ENCODE peak calls at places on chromosome 2, in six cellular contexts. One of them, this sample, is unnamed. For H3K27me3, the result is how much of the 10 kb centered on the place peaks cover.

GRCh38 chr2:82023710-82024109 is 1719.2 kb upstream of the LRRTM1 start:
- DNase-seq in fibroblast of lung: no peak
- DNase-seq in cardiac muscle cell: peak
- DNase-seq in IMR-90: no peak
- DNase-seq in suprapubic skin: no peak
- DNase-seq in left ventricle myocardium inferior: no peak
- DNase-seq in this sample: no peak

GRCh38 chr2:217249086-217249485 is 389.2 kb upstream of the TNP1 start:
- DNase-seq in fibroblast of lung: peak
- DNase-seq in cardiac muscle cell: peak
- DNase-seq in suprapubic skin: no peak
- DNase-seq in left ventricle myocardium inferior: no peak
- DNase-seq in IMR-90: no peak
- DNase-seq in this sample: no peak

GRCh38 chr2:74191596-74192380 is 6.6 kb upstream of the MTHFD2 start:
- DNase-seq in IMR-90: no peak
- DNase-seq in fibroblast of lung: no peak
- DNase-seq in suprapubic skin: no peak
- DNase-seq in left ventricle myocardium inferior: no peak
- DNase-seq in cardiac muscle cell: no peak
- DNase-seq in this sample: no peak

GRCh38 chr2:100818606-100819364 is 1.2 kb upstream of the NPAS2 start:
- DNase-seq in IMR-90: peak
- DNase-seq in left ventricle myocardium inferior: peak
- DNase-seq in fibroblast of lung: peak
- DNase-seq in suprapubic skin: peak
- DNase-seq in cardiac muscle cell: peak
- DNase-seq in this sample: peak

GRCh38 chr2:232026941-232027340 is 65.4 kb downstream of the DIS3L2 start:
- DNase-seq in left ventricle myocardium inferior: no peak
- DNase-seq in suprapubic skin: no peak
- DNase-seq in cardiac muscle cell: no peak
- DNase-seq in IMR-90: no peak
- DNase-seq in fibroblast of lung: no peak
- DNase-seq in this sample: no peak

GRCh38 chr2:39469807-39470206 is 32.7 kb upstream of the MAP4K3 start:
- DNase-seq in left ventricle myocardium inferior: no peak
- DNase-seq in suprapubic skin: no peak
- DNase-seq in fibroblast of lung: peak
- DNase-seq in cardiac muscle cell: peak
- DNase-seq in IMR-90: peak
- DNase-seq in this sample: peak

GRCh38 chr2:38407111-38407682 is 30.1 kb upstream of the ATL2 start:
- DNase-seq in fibroblast of lung: no peak
- DNase-seq in suprapubic skin: no peak
- DNase-seq in IMR-90: no peak
- DNase-seq in cardiac muscle cell: no peak
- DNase-seq in left ventricle myocardium inferior: peak
- DNase-seq in this sample: no peak

GRCh38 chr2:129318581-129319421 is 660.7 kb upstream of the RAB6C start:
- DNase-seq in left ventricle myocardium inferior: no peak
- DNase-seq in suprapubic skin: no peak
- DNase-seq in fibroblast of lung: no peak
- DNase-seq in IMR-90: no peak
- DNase-seq in cardiac muscle cell: no peak
- DNase-seq in this sample: no peak

GRCh38 chr2:197356136-197356535 is 45.6 kb upstream of the ANKRD44 start:
- DNase-seq in cardiac muscle cell: no peak
- DNase-seq in IMR-90: no peak
- DNase-seq in fibroblast of lung: no peak
- DNase-seq in suprapubic skin: no peak
- DNase-seq in left ventricle myocardium inferior: no peak
- DNase-seq in this sample: no peak

GRCh38 chr2:12514631-12515437 is 201.9 kb upstream of the TRIB2 start:
- DNase-seq in IMR-90: peak
- DNase-seq in fibroblast of lung: no peak
- DNase-seq in cardiac muscle cell: peak
- DNase-seq in suprapubic skin: no peak
- DNase-seq in left ventricle myocardium inferior: no peak
- DNase-seq in this sample: no peak

GRCh38 chr2:164778723-164779122 is 62.9 kb downstream of the COBLL1 start:
- DNase-seq in cardiac muscle cell: no peak
- DNase-seq in IMR-90: no peak
- DNase-seq in suprapubic skin: no peak
- DNase-seq in fibroblast of lung: no peak
- DNase-seq in left ventricle myocardium inferior: no peak
- DNase-seq in this sample: peak

GRCh38 chr2:137925599-137925998 is 38.7 kb upstream of the HNMT start:
- DNase-seq in left ventricle myocardium inferior: no peak
- DNase-seq in suprapubic skin: no peak
- DNase-seq in cardiac muscle cell: no peak
- DNase-seq in fibroblast of lung: no peak
- DNase-seq in IMR-90: peak
- DNase-seq in this sample: no peak

GRCh38 chr2:238235856-238236255 is 4.0 kb downstream of the HES6 start:
- DNase-seq in IMR-90: no peak
- DNase-seq in left ventricle myocardium inferior: no peak
- DNase-seq in suprapubic skin: no peak
- DNase-seq in cardiac muscle cell: no peak
- DNase-seq in fibroblast of lung: no peak
- DNase-seq in this sample: no peak

GRCh38 chr2:219567791-219568361 is 3.5 kb downstream of the OBSL1 start:
- DNase-seq in IMR-90: no peak
- DNase-seq in cardiac muscle cell: no peak
- DNase-seq in suprapubic skin: no peak
- DNase-seq in fibroblast of lung: no peak
- DNase-seq in left ventricle myocardium inferior: no peak
- DNase-seq in this sample: no peak

GRCh38 chr2:133721155-133721554 is 152.9 kb upstream of the NCKAP5 start:
- DNase-seq in suprapubic skin: no peak
- DNase-seq in left ventricle myocardium inferior: no peak
- DNase-seq in cardiac muscle cell: no peak
- DNase-seq in fibroblast of lung: peak
- DNase-seq in IMR-90: peak
- DNase-seq in this sample: no peak

GRCh38 chr2:133726906-133727305 is 158.6 kb upstream of the NCKAP5 start:
- DNase-seq in IMR-90: no peak
- DNase-seq in cardiac muscle cell: no peak
- DNase-seq in suprapubic skin: no peak
- DNase-seq in fibroblast of lung: peak
- DNase-seq in left ventricle myocardium inferior: no peak
- DNase-seq in this sample: no peak
- H3K4me3 ChIP-seq in IMR-90: peak
- H3K4me3 ChIP-seq in cardiac muscle cell: no peak
- H3K4me3 ChIP-seq in suprapubic skin: peak
- H3K4me3 ChIP-seq in fibroblast of lung: peak
- H3K4me3 ChIP-seq in left ventricle myocardium inferior: peak
- H3K4me3 ChIP-seq in this sample: no peak

GRCh38 chr2:136765256-136765735 is at the start of gene THSD7B:
- DNase-seq in left ventricle myocardium inferior: no peak
- DNase-seq in fibroblast of lung: no peak
- DNase-seq in cardiac muscle cell: no peak
- DNase-seq in suprapubic skin: no peak
- DNase-seq in IMR-90: no peak
- DNase-seq in this sample: no peak

GRCh38 chr2:136770384-136770783 is 5.0 kb downstream of the THSD7B start:
- DNase-seq in cardiac muscle cell: no peak
- DNase-seq in IMR-90: no peak
- DNase-seq in left ventricle myocardium inferior: no peak
- DNase-seq in fibroblast of lung: no peak
- DNase-seq in suprapubic skin: no peak
- DNase-seq in this sample: no peak

GRCh38 chr2:136764397-136765255 is 719 bp upstream of the THSD7B start:
- DNase-seq in cardiac muscle cell: peak
- DNase-seq in suprapubic skin: no peak
- DNase-seq in left ventricle myocardium inferior: no peak
- DNase-seq in fibroblast of lung: no peak
- DNase-seq in IMR-90: no peak
- DNase-seq in this sample: peak

GRCh38 chr2:136767030-136767429 is 1.7 kb downstream of the THSD7B start:
- DNase-seq in cardiac muscle cell: no peak
- DNase-seq in IMR-90: no peak
- DNase-seq in suprapubic skin: no peak
- DNase-seq in left ventricle myocardium inferior: no peak
- DNase-seq in fibroblast of lung: no peak
- DNase-seq in this sample: no peak

DNA sequence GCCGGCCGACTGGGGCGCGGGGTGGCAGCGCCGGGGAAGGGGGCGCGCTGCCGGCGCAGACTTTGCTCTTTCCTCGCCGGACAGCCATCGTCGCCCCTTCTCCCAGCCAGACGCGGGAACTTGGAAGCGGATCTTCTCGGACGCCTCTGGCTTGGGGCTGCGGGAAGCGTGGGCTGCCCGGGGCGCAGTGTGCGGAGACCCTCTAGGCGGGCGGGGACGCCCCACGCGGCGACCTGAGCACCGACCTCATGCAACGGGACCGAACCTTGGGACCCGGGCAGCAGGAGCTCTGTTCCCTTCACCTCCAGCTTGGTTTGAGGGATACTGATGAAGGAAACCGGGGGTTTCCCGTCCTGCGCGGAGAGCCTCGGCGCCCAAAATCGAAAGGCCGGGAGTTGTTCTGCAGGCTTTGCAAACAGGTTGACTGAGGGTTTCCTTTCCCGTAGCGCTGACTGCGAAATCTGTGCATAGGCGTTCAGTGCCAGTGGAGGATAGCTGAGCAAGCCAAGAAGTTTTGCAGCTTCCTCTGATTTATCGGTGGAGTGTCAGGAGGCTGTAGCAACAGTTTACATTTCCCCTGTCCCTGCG is 485 bp downstream of the THSD7B start:
- DNase-seq in suprapubic skin: no peak
- DNase-seq in cardiac muscle cell: peak
- DNase-seq in fibroblast of lung: no peak
- DNase-seq in left ventricle myocardium inferior: no peak
- DNase-seq in IMR-90: no peak
- DNase-seq in this sample: no peak
- H3K27me3 ChIP-seq in suprapubic skin: under half
- H3K27me3 ChIP-seq in cardiac muscle cell: half or more
- H3K27me3 ChIP-seq in fibroblast of lung: under half
- H3K27me3 ChIP-seq in left ventricle myocardium inferior: half or more
- H3K27me3 ChIP-seq in IMR-90: under half
- H3K27me3 ChIP-seq in this sample: under half

DNA sequence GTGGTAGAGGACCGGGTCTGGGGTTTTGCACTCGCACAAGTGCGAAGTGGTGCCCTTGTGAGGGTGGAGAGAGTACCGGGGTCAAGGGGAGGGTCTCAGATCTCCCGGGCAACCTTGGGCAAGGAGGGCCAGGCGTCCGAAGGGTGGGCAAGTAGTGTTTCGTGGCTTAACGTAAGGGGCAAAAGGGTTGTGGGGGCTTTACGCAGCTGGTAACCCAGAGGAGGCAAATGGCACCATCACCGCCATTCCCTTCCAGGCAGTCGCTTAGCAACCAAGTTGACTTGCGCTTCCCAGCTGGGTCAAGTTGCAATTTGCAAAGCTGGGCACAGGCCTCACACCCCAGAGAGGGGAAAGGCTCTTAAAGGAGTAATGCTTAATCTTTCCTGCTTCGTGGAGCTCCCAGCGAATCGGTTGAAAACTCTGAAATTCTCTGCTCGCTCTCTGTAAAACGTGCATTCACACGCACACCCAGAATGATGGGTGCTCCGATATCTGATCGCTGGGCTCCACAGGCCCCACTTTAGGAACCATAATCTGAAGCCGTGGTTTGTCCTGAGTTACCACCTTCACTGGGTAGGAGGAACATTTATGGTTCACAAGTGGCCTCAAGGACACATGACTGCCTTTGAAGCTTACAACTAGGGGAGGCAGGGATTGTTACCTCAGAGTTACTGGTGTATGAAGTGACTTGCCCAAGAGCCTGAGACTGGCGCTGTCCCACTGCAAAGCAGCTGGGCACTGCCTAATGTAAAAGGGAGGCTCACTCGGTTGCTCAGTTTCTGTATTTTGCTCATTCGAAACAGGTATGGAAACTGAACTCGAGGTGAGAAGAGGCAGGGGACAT is 127.9 kb downstream of the UXS1 start:
- DNase-seq in fibroblast of lung: no peak
- DNase-seq in suprapubic skin: no peak
- DNase-seq in left ventricle myocardium inferior: no peak
- DNase-seq in IMR-90: no peak
- DNase-seq in cardiac muscle cell: peak
- DNase-seq in this sample: no peak
- H3K4me3 ChIP-seq in fibroblast of lung: no peak
- H3K4me3 ChIP-seq in suprapubic skin: peak
- H3K4me3 ChIP-seq in left ventricle myocardium inferior: peak
- H3K4me3 ChIP-seq in IMR-90: no peak
- H3K4me3 ChIP-seq in cardiac muscle cell: peak
- H3K4me3 ChIP-seq in this sample: no peak

DNA sequence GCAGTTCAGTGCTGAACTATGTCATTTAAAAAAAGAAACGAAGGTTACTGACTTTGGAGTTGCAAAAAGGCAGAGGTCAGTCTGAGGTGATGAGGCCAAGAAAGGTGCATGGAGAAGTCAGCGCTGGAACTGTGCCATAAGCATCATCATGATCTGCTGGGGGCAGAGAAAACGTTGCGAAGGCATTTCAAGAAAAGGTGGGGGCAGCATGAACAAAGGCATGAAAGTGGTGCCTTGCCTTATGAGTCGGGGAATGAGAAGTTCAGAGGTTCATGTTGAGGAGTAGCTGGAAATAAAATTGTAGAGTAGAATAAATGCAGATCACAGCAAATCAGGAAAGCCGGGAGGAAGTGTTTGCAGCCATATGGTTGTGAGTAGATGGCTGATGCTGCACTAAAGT is 72.0 kb upstream of the ARL5A start:
- DNase-seq in fibroblast of lung: no peak
- DNase-seq in IMR-90: no peak
- DNase-seq in suprapubic skin: no peak
- DNase-seq in left ventricle myocardium inferior: no peak
- DNase-seq in cardiac muscle cell: no peak
- DNase-seq in this sample: no peak
- H3K27me3 ChIP-seq in fibroblast of lung: under half
- H3K27me3 ChIP-seq in IMR-90: under half
- H3K27me3 ChIP-seq in suprapubic skin: under half
- H3K27me3 ChIP-seq in left ventricle myocardium inferior: under half
- H3K27me3 ChIP-seq in cardiac muscle cell: under half
- H3K27me3 ChIP-seq in this sample: under half

GRCh38 chr2:201244829-201245228 is 15.5 kb upstream of the CASP8 start:
- DNase-seq in suprapubic skin: no peak
- DNase-seq in cardiac muscle cell: no peak
- DNase-seq in left ventricle myocardium inferior: no peak
- DNase-seq in fibroblast of lung: no peak
- DNase-seq in IMR-90: no peak
- DNase-seq in this sample: no peak
- H3K4me3 ChIP-seq in suprapubic skin: no peak
- H3K4me3 ChIP-seq in cardiac muscle cell: no peak
- H3K4me3 ChIP-seq in left ventricle myocardium inferior: no peak
- H3K4me3 ChIP-seq in fibroblast of lung: no peak
- H3K4me3 ChIP-seq in IMR-90: no peak
- H3K4me3 ChIP-seq in this sample: no peak

GRCh38 chr2:70898363-70899240 is 37.1 kb upstream of the ATP6V1B1 start:
- DNase-seq in IMR-90: no peak
- DNase-seq in fibroblast of lung: no peak
- DNase-seq in suprapubic skin: no peak
- DNase-seq in cardiac muscle cell: no peak
- DNase-seq in left ventricle myocardium inferior: no peak
- DNase-seq in this sample: no peak
- H3K27me3 ChIP-seq in IMR-90: half or more
- H3K27me3 ChIP-seq in fibroblast of lung: half or more
- H3K27me3 ChIP-seq in suprapubic skin: half or more
- H3K27me3 ChIP-seq in cardiac muscle cell: half or more
- H3K27me3 ChIP-seq in left ventricle myocardium inferior: half or more
- H3K27me3 ChIP-seq in this sample: under half

This sample was measured in bronchial epithelial cell.